ENCODE peak calls at places on chromosomes 16 and 17, in four cellular contexts. J is stimulated activated CD4-positive, alpha-beta T cell treated with anti-CD3 and anti-CD28 coated beads, Interleukin-1b, Interleukin-23, amount 100 ng/mL, for 24 hours; E is GF-D8; N is iris pigment epithelial cell. O is an unnamed sample.
A peak's percentile ranks its signal among the peaks of the same experiment; 100 is the strongest.

GRCh38 chr16:1245452-1246005 is 5.0 kb downstream of the TPSAB1 start:
- DNase-seq in J (no peak), E (no peak), N (no peak), O (no peak)

GRCh38 chr17:1684307-1685189 is at the start of gene PRPF8:
- DNase-seq in N (peak; percentile 97), J (peak; percentile 98), E (peak; percentile 78), O (peak; percentile 90)

GRCh38 chr17:20914658-20915057 is 128.2 kb downstream of the USP22 start:
- DNase-seq in J (no peak), N (no peak), E (no peak), O (no peak)

GRCh38 chr16:1407749-1408148 is 6.8 kb downstream of the UNKL start:
- DNase-seq in N (peak; percentile 12), J (no peak), E (no peak), O (no peak)

GRCh38 chr17:78879679-78880186 is 23.3 kb downstream of the CEP295NL start:
- DNase-seq in E (no peak), N (peak; percentile 94), J (no peak), O (no peak)

GRCh38 chr16:23504453-23505179 is 5.7 kb downstream of the GGA2 start:
- DNase-seq in N (peak; percentile 98), E (peak; percentile 56), J (peak; percentile 72), O (no peak)

GRCh38 chr16:53651357-53651756 is 52.3 kb downstream of the RPGRIP1L start:
- DNase-seq in J (no peak), N (no peak), E (no peak), O (no peak)

GRCh38 chr16:2739555-2740435 is 12.6 kb upstream of the SRRM2 start:
- DNase-seq in N (no peak), E (no peak), J (no peak), O (no peak)

GRCh38 chr16:72467157-72467759 is 295.3 kb upstream of the PMFBP1 start:
- DNase-seq in J (no peak), N (peak; percentile 68), E (peak; percentile 26), O (peak; percentile 9)

O was measured in NCI-H510A treated with DMSO at 0.1 percent for 48 hours.